ENCODE peak calls at places on chromosome 5, in four cellular contexts. R is sigmoid colon, G is GM12878, U is Caco-2. C is an unnamed sample. For H3K27me3, the result is how much of the 10 kb centered on the place peaks cover.

GRCh38 chr5:127988149-127988755 is 95.3 kb upstream of the SLC12A2 start:
- DNase-seq in U (no peak), G (no peak), R (no peak), C (peak)

GRCh38 chr5:119453045-119453383 is 717 bp downstream of the HSD17B4 start:
- DNase-seq in U (no peak), R (no peak), G (no peak), C (no peak)

GRCh38 chr5:74934949-74935751 is 69.0 kb upstream of the FAM169A start:
- DNase-seq in R (no peak), G (no peak), U (no peak), C (no peak)

GRCh38 chr5:146515473-146516150 is 378 bp downstream of the GPR151 start:
- DNase-seq in G (no peak), R (no peak), U (no peak), C (no peak)

GRCh38 chr5:14739538-14739937 is 75.0 kb downstream of the OTULIN start:
- DNase-seq in U (no peak), R (no peak), G (no peak), C (no peak)

GRCh38 chr5:150313501-150313900 is 10.8 kb upstream of the ARSI start:
- DNase-seq in R (no peak), G (no peak), U (no peak), C (no peak)

GRCh38 chr5:37308796-37309195 is 59.6 kb upstream of the CPLANE1 start:
- DNase-seq in G (no peak), U (no peak), R (no peak), C (no peak)

GRCh38 chr5:100537946-100538345 is 2.8 kb downstream of the FAM174A start:
- DNase-seq in G (no peak), U (no peak), R (no peak), C (no peak)

GRCh38 chr5:17436766-17437221 is 61.2 kb upstream of the TAF11L2 start:
- DNase-seq in U (no peak), G (no peak), R (no peak), C (no peak)

GRCh38 chr5:174309131-174309845 is 263.8 kb downstream of the NSG2 start:
- DNase-seq in G (no peak), U (no peak), R (no peak), C (no peak)

GRCh38 chr5:141715340-141715905 is 33.4 kb upstream of the ARAP3 start:
- DNase-seq in G (no peak), R (no peak), U (no peak), C (no peak)

GRCh38 chr5:33737697-33738096 is 154.1 kb downstream of the ADAMTS12 start:
- DNase-seq in U (no peak), R (no peak), G (no peak), C (no peak)

GRCh38 chr5:37838152-37838932 is 1.5 kb downstream of the GDNF start:
- DNase-seq in R (peak), G (no peak), U (no peak), C (no peak)

GRCh38 chr5:64576241-64576640 is 70.4 kb downstream of the RGS7BP start:
- DNase-seq in U (no peak), G (no peak), R (no peak), C (no peak)

GRCh38 chr5:125317546-125317995 is 571.1 kb upstream of the ZNF608 start:
- DNase-seq in U (no peak), G (no peak), R (no peak), C (no peak)

GRCh38 chr5:141598389-141599360 is 20.1 kb downstream of the DIAPH1 start:
- DNase-seq in R (no peak), U (no peak), G (no peak), C (no peak)

GRCh38 chr5:73841641-73842040 is 215.6 kb downstream of the ARHGEF28 start:
- DNase-seq in G (no peak), U (no peak), R (no peak), C (no peak)

GRCh38 chr5:53479656-53480473 is 564 bp upstream of the FST start:
- DNase-seq in U (no peak), R (peak), G (no peak), C (peak)

GRCh38 chr5:31023105-31023504 is 170.4 kb upstream of the CDH6 start:
- DNase-seq in U (no peak), R (no peak), G (no peak), C (no peak)

GRCh38 chr5:88769165-88769564 is 113.8 kb downstream of the MEF2C start:
- DNase-seq in G (no peak), U (no peak), R (no peak), C (no peak)

GRCh38 chr5:79109527-79110492 is 1.8 kb upstream of the BHMT start:
- DNase-seq in G (no peak), R (no peak), U (no peak), C (no peak)

GRCh38 chr5:154058055-154059038 is 19.6 kb downstream of the MFAP3 start:
- DNase-seq in U (no peak), G (peak), R (no peak), C (peak)

GRCh38 chr5:81165493-81166119 is 67.5 kb upstream of the CKMT2 start:
- DNase-seq in G (no peak), U (peak), R (no peak), C (peak)

GRCh38 chr5:114361724-114362196 is at the start of gene KCNN2:
- DNase-seq in R (peak), U (peak), G (peak), C (no peak)

GRCh38 chr5:151157426-151158286 is at the start of gene ANXA6:
- DNase-seq in G (no peak), U (peak), R (peak), C (peak)

GRCh38 chr5:72256536-72256935 is 63.5 kb downstream of the MRPS27 start:
- DNase-seq in U (no peak), R (no peak), G (no peak), C (no peak)

GRCh38 chr5:87048156-87048555 is 219.5 kb upstream of the RASA1 start:
- DNase-seq in R (no peak), G (no peak), U (no peak), C (no peak)

GRCh38 chr5:159341914-159342313 is 11.6 kb upstream of the IL12B start:
- DNase-seq in R (no peak), G (no peak), U (no peak), C (peak)

GRCh38 chr5:168579987-168580508 is 880 bp upstream of the PANK3 start:
- DNase-seq in G (no peak), R (no peak), U (no peak), C (no peak)

GRCh38 chr5:122257000-122257399 is 55.0 kb upstream of the SNCAIP start:
- DNase-seq in U (no peak), G (no peak), R (no peak), C (no peak)

GRCh38 chr5:137737349-137738256 is 1.7 kb upstream of the KLHL3 start:
- DNase-seq in U (no peak), G (no peak), R (no peak), C (peak)

GRCh38 chr5:99032234-99033013 is 103.6 kb upstream of the CHD1 start:
- DNase-seq in G (no peak), U (peak), R (no peak), C (peak)

GRCh38 chr5:145056805-145057204 is 778.3 kb downstream of the PRELID2 start:
- DNase-seq in U (no peak), G (peak), R (no peak), C (no peak)

GRCh38 chr5:124740991-124741583 is 5.4 kb downstream of the ZNF608 start:
- DNase-seq in G (no peak), R (no peak), U (no peak), C (no peak)

GRCh38 chr5:36373527-36374086 is 71.9 kb upstream of the RANBP3L start:
- DNase-seq in U (no peak), G (no peak), R (peak), C (peak)

GRCh38 chr5:89337-90286 is 2.4 kb upstream of the PLEKHG4B start:
- DNase-seq in G (no peak), U (no peak), R (no peak), C (no peak)

GRCh38 chr5:78627175-78627574 is 21.4 kb downstream of the LHFPL2 start:
- DNase-seq in R (peak), U (no peak), G (no peak), C (no peak)

GRCh38 chr5:132344775-132345514 is 24.6 kb upstream of the SLC22A5 start:
- DNase-seq in R (no peak), G (no peak), U (no peak), C (no peak)

GRCh38 chr5:53416144-53416730 is 64.2 kb upstream of the FST start:
- DNase-seq in U (no peak), R (no peak), G (no peak), C (no peak)

DNA sequence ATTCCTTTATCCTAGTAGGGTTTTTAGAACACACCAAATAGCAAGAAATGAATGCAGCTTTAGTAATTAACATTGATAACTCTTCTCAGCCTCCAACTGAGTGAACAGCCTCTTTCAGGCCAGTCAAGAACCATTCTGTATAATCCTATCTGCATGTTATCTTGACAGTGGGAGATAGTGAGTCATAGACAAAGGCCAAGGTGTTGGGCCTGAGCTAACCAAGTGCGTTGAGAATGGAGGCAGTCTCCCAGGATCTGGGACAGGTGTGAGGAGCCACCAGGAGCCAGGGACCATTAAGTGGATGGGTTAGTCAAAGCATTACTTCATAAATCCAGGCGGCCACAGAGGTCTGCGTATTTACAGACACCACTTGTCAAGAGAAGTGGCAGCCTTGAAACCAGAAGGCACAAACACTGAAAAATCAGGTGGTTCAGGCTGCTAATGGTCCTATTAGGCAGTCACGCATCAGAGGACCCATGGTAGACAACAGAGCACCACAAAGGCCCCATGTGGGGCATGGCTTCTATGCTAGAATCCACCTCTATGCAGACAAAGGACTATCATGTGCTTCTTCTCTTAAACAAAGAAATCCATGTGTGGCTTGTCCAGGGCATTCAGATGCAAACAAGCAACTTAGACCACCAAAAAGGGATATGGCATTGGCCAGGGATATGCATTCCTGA is 409.7 kb upstream of the PIK3R1 start:
- DNase-seq in R (no peak), U (no peak), G (no peak), C (no peak)
- H3K27me3 ChIP-seq in R (under half), U (under half), G (under half), C (under half)

GRCh38 chr5:34903260-34903659 is 12.0 kb downstream of the RAD1 start:
- DNase-seq in G (no peak), U (no peak), R (no peak), C (no peak)

GRCh38 chr5:34900660-34901059 is 14.6 kb downstream of the RAD1 start:
- DNase-seq in G (no peak), R (no peak), U (no peak), C (no peak)

DNA sequence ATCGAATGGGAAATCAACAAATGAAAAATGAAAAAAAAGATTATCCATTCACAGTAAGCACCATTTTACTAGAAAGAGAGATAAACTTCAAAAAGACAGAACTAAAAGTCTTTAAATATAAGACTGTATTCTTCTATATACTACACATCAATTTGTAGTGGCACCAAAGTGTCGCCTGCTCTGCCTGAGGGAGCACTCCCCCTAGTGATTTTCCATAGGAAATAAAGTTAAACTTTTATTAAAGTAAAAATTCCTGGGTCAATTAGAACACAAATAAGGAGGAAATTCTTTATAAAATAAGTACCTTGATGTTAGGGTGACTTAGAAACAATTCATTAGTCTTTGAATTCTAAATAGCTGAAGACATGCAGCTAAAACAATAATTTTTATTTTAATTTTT is 9.7 kb downstream of the RAD1 start:
- DNase-seq in R (no peak), U (no peak), G (no peak), C (no peak)
- TF ChIP-seq CTCF in R (no peak), U (peak), G (no peak), C (peak)

GRCh38 chr5:176857514-176858273 is 41.5 kb downstream of the HK3 start:
- DNase-seq in G (no peak), U (no peak), R (no peak), C (no peak)
- H3K27me3 ChIP-seq in G (under half), U (under half), R (under half), C (under half)

GRCh38 chr5:60287174-60287771 is 393.7 kb upstream of the PDE4D start:
- DNase-seq in G (no peak), U (peak), R (no peak), C (no peak)
- TF ChIP-seq CTCF in G (peak), U (peak), R (peak), C (peak)

GRCh38 chr5:181054871-181055494 is 14.9 kb downstream of the BTNL9 start:
- DNase-seq in R (no peak), G (no peak), U (no peak), C (no peak)

GRCh38 chr5:181058321-181058720 is 18.3 kb downstream of the BTNL9 start:
- DNase-seq in R (no peak), U (no peak), G (no peak), C (no peak)

GRCh38 chr5:181054138-181054537 is 14.1 kb downstream of the BTNL9 start:
- DNase-seq in R (no peak), U (no peak), G (no peak), C (no peak)

GRCh38 chr5:181058786-181059296 is 18.8 kb downstream of the BTNL9 start:
- DNase-seq in R (no peak), G (no peak), U (no peak), C (no peak)

GRCh38 chr5:181056431-181056830 is 16.4 kb downstream of the BTNL9 start:
- DNase-seq in U (no peak), G (no peak), R (no peak), C (no peak)
- H3K27me3 ChIP-seq in U (under half), G (under half), R (half or more), C (half or more)

GRCh38 chr5:156170351-156170961 is 156.5 kb upstream of the SGCD start:
- DNase-seq in G (no peak), R (no peak), U (no peak), C (no peak)

GRCh38 chr5:156174225-156174624 is 152.7 kb upstream of the SGCD start:
- DNase-seq in R (no peak), G (no peak), U (no peak), C (no peak)

DNA sequence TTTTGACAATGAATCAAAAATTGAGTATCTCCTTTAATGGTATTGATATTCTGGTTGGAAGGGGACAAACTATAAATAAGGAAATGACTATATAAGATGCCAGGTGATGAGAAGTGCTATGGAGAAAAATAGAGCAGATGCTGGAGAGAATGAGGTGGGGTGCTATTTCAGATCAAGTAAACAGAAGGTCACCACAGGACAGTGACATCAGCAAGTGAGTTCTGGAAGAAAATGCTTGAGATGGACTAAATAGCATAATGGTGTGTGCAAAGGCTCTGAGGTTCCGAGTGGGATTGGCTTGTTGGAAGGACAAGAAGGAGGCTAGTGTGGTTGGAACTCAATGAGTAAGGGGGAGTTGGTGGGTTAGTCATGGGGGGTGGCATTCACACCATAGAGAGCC is 157.5 kb upstream of the SGCD start:
- DNase-seq in U (no peak), R (no peak), G (no peak), C (no peak)
- TF ChIP-seq CTCF in U (no peak), R (no peak), G (no peak), C (no peak)

DNA sequence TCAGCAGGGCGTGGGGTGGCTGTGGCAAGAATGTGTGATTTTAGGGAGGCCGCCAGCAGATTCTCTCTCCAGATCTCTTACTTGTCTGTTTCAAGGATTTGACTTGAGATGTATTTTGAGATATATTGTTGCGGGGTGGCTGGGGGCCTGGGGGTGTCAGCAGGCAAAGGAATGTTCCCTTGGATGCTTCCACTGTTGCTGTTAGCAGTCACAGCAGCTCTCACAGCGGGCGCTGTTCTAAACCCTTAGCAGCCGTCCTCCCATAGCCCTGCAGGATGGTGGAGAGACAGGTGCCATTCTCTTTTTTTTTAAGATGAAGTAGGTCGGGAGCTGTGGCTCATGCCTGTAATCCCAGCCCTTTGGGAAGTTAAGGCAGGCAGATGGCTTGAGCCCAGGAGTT is 7.9 kb upstream of the HNRNPAB start:
- DNase-seq in R (no peak), U (no peak), G (no peak), C (no peak)
- H3K27me3 ChIP-seq in R (under half), U (under half), G (under half), C (under half)

GRCh38 chr5:139688088-139688702 is 40.0 kb downstream of the CXXC5 start:
- DNase-seq in G (no peak), R (no peak), U (no peak), C (no peak)

GRCh38 chr5:139690385-139691274 is 42.5 kb downstream of the CXXC5 start:
- DNase-seq in U (no peak), R (no peak), G (no peak), C (no peak)

GRCh38 chr5:139691275-139691629 is 43.1 kb downstream of the CXXC5 start:
- DNase-seq in G (no peak), U (no peak), R (no peak), C (no peak)

GRCh38 chr5:139688712-139689413 is 40.7 kb downstream of the CXXC5 start:
- DNase-seq in R (no peak), U (no peak), G (no peak), C (no peak)

GRCh38 chr5:139689631-139690384 is 41.7 kb downstream of the CXXC5 start:
- DNase-seq in U (no peak), G (no peak), R (no peak), C (peak)
- TF ChIP-seq CTCF in U (no peak), G (peak), R (peak), C (peak)

GRCh38 chr5:163566678-163567077 is 61.3 kb downstream of the MAT2B start:
- DNase-seq in G (no peak), R (no peak), U (no peak), C (no peak)

GRCh38 chr5:163564321-163564924 is 59.0 kb downstream of the MAT2B start:
- DNase-seq in U (peak), G (peak), R (no peak), C (no peak)

GRCh38 chr5:163563880-163564279 is 58.5 kb downstream of the MAT2B start:
- DNase-seq in U (no peak), R (no peak), G (no peak), C (no peak)

GRCh38 chr5:163565931-163566608 is 60.7 kb downstream of the MAT2B start:
- DNase-seq in G (peak), U (peak), R (no peak), C (no peak)

DNA sequence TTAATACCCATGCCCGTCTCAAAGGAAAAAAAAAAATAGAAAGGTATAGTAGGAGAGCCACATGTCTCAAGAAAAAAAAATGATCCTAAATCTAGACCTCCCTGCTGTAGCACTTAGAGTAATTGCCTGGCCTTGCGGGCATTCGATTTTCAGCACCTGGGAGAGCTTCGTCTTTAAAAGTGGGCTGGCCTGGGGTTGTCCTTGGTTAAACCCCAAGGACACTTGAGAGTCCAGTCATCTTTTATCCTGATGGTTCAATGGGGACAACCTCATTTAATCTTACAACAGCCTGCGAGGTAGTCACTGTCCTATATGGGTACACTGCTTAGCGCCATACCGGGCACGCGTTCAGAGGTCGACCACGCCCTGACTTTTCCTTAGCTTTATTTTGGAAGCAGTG is 60.1 kb downstream of the MAT2B start:
- DNase-seq in R (no peak), U (no peak), G (no peak), C (no peak)
- H3K27me3 ChIP-seq in R (under half), U (under half), G (under half), C (half or more)